ENCODE peak calls at places on chromosome 1, in six cellular contexts. O, Q, J, F, R and S are unnamed samples.
A peak's percentile ranks its signal among the peaks of the same experiment; 100 is the strongest.

GRCh38 chr1:3275471-3276340 is 178.8 kb upstream of the ARHGEF16 start:
- DNase-seq in O (no peak), Q (peak; percentile 47), J (peak; percentile 11), F (no peak), R (no peak), S (no peak)

GRCh38 chr1:216183427-216183826 is 239.8 kb downstream of the USH2A start:
- DNase-seq in O (no peak), Q (no peak), J (peak; percentile 17), F (no peak), R (no peak), S (peak; percentile 25)

GRCh38 chr1:89503690-89504089 is 20.9 kb upstream of the LRRC8B start:
- DNase-seq in O (no peak), Q (no peak), J (no peak), F (no peak), R (no peak), S (no peak)

GRCh38 chr1:246781212-246781611 is 57.0 kb downstream of the SCCPDH start:
- DNase-seq in O (no peak), Q (no peak), J (no peak), F (no peak), R (no peak), S (no peak)

GRCh38 chr1:207612762-207613161 is 32.2 kb upstream of the CR1L start:
- DNase-seq in O (no peak), Q (no peak), J (no peak), F (no peak), R (no peak), S (no peak)

GRCh38 chr1:118866330-118866729 is 121.8 kb downstream of the TBX15 start:
- DNase-seq in O (no peak), Q (no peak), J (no peak), F (no peak), R (no peak), S (no peak)

GRCh38 chr1:226097866-226098625 is 35.5 kb downstream of the H3-3A start:
- DNase-seq in O (peak; percentile 98), Q (no peak), J (peak; percentile 86), F (no peak), R (no peak), S (no peak)

GRCh38 chr1:205248793-205249601 is 21.3 kb downstream of the TMCC2 start:
- DNase-seq in O (peak; percentile 43), Q (peak; percentile 76), J (no peak), F (no peak), R (peak; percentile 46), S (no peak)

GRCh38 chr1:204192046-204192445 is 4.2 kb downstream of the KISS1 start:
- DNase-seq in O (no peak), Q (no peak), J (no peak), F (no peak), R (no peak), S (no peak)

GRCh38 chr1:229625893-229626831 is at the start of the genes TAF5L and URB2:
- DNase-seq in O (peak; percentile 82), Q (no peak), J (peak; percentile 87), F (peak; percentile 84), R (peak; percentile 81), S (peak; percentile 81)

GRCh38 chr1:2311184-2312032 is 79.9 kb downstream of the MORN1 start:
- DNase-seq in O (peak; percentile 56), Q (no peak), J (peak; percentile 48), F (peak; percentile 81), R (peak; percentile 55), S (peak; percentile 40)

GRCh38 chr1:59316497-59317128 is 19.7 kb downstream of the FGGY start:
- DNase-seq in O (peak; percentile 14), Q (no peak), J (peak; percentile 66), F (no peak), R (no peak), S (no peak)

DNA sequence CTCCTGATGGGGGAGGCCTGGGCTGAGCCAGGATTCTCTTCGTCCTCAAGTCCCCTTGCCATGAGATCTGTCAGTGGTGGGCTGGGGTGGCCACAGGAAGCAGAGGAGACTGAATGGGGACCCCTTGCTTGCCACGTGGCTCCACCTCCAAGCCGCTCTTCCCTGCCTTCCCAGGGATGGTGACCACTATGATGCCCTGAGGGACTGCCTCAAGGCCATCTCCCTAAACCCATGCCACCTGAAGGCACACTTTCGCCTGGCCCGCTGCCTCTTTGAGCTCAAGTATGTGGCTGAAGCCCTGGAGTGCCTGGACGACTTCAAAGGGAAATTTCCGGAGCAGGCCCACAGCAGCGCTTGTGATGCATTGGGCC is 20.9 kb upstream of the TMEM222 start:
- DNase-seq in O (no peak), Q (no peak), J (no peak), F (no peak), R (no peak), S (no peak)
- TF ChIP-seq CTCF in O (no peak), Q (no peak), J (no peak), F (no peak), R (peak; percentile 58), S (no peak)

GRCh38 chr1:13823936-13824335 is 123.9 kb downstream of the PRDM2 start:
- DNase-seq in O (no peak), Q (no peak), J (no peak), F (no peak), R (no peak), S (no peak)

GRCh38 chr1:13825033-13825432 is 125.0 kb downstream of the PRDM2 start:
- DNase-seq in O (no peak), Q (no peak), J (peak; percentile 12), F (no peak), R (no peak), S (no peak)

GRCh38 chr1:13820456-13820855 is 120.5 kb downstream of the PRDM2 start:
- DNase-seq in O (no peak), Q (no peak), J (no peak), F (no peak), R (no peak), S (no peak)

GRCh38 chr1:13824626-13825025 is 124.6 kb downstream of the PRDM2 start:
- DNase-seq in O (no peak), Q (no peak), J (no peak), F (no peak), R (no peak), S (no peak)

GRCh38 chr1:13823126-13823880 is 123.3 kb downstream of the PRDM2 start:
- DNase-seq in O (no peak), Q (no peak), J (no peak), F (no peak), R (no peak), S (no peak)
- TF ChIP-seq CTCF in O (no peak), Q (no peak), J (no peak), F (no peak), R (no peak), S (no peak)

GRCh38 chr1:156140879-156141707 is 12.3 kb upstream of the SEMA4A start:
- DNase-seq in O (no peak), Q (no peak), J (peak; percentile 64), F (peak; percentile 94), R (no peak), S (peak; percentile 33)
- TF ChIP-seq CTCF in O (peak; percentile 64), Q (peak; percentile 46), J (peak; percentile 56), F (peak; percentile 93), R (peak; percentile 50), S (peak; percentile 83)

GRCh38 chr1:231421616-231421970 is 494 bp downstream of the EGLN1 start:
- DNase-seq in O (peak; percentile 44), Q (no peak), J (peak; percentile 44), F (no peak), R (peak; percentile 40), S (peak; percentile 29)

GRCh38 chr1:231422798-231423309 is 767 bp upstream of the EGLN1 start:
- DNase-seq in O (no peak), Q (no peak), J (no peak), F (no peak), R (no peak), S (no peak)

GRCh38 chr1:231423648-231424047 is 1.6 kb upstream of the EGLN1 start:
- DNase-seq in O (no peak), Q (no peak), J (no peak), F (no peak), R (no peak), S (peak; percentile 3)

GRCh38 chr1:231420959-231421615 is 1.0 kb downstream of the EGLN1 start:
- DNase-seq in O (peak; percentile 54), Q (no peak), J (peak; percentile 35), F (peak; percentile 45), R (peak; percentile 32), S (peak; percentile 23)

GRCh38 chr1:231421971-231422797 is at the start of gene EGLN1:
- DNase-seq in O (peak; percentile 85), Q (peak; percentile 21), J (peak; percentile 81), F (peak; percentile 80), R (peak; percentile 77), S (peak; percentile 82)
- TF ChIP-seq CTCF in O (no peak), Q (peak; percentile 7), J (peak; percentile 26), F (no peak), R (no peak), S (peak; percentile 63)

GRCh38 chr1:157948547-157949152 is 44.8 kb upstream of the KIRREL1 start:
- DNase-seq in O (peak; percentile 47), Q (no peak), J (peak; percentile 25), F (peak; percentile 59), R (no peak), S (peak; percentile 19)
- TF ChIP-seq CTCF in O (peak; percentile 44), Q (no peak), J (peak; percentile 55), F (peak; percentile 16), R (no peak), S (peak; percentile 66)

DNA sequence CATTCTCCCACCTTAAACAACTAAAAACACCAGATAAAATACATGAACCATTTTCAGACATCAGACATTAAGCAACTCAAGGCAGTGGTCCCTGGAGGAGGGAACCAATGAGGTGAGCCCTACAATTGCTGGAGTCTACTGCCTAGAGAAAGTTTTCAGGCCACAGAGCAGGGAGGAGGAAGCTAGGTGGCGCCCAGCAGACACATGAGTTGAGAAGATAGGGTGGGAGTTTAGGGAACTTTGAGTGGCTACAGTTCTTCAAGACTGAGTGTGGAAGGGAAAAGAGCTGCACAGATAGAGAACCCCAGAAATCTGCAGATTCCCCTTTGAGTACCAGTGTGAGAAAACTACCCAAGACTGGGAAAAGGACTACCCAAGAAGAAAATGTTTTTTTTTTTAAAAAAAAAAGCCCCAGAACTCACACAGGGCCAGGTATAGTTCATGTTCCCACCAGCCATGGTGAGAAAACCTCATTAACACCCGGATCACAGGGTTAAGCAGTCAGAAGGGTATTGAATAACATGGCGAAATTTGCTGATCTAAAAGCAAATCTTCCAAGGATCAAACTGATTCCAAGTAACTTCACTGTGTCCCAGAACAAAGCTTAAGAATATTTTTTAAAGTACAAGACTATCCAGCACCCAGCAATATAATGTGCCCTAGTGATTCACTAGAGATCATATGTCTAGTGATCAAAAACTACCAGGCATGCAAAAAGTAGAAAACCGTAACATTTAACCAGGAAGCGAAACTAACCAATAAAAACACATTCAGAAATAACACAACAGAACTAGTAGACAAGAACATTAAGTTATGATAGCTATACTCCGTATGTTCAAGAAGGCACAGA is 12.0 kb downstream of the ALDH9A1 start:
- DNase-seq in O (no peak), Q (no peak), J (no peak), F (peak; percentile 26), R (no peak), S (no peak)
- TF ChIP-seq CTCF in O (no peak), Q (no peak), J (no peak), F (no peak), R (no peak), S (peak; percentile 26)

GRCh38 chr1:21834666-21835065 is 22.6 kb downstream of the LDLRAD2 start:
- DNase-seq in O (no peak), Q (no peak), J (no peak), F (no peak), R (no peak), S (no peak)
- TF ChIP-seq CTCF in O (no peak), Q (no peak), J (no peak), F (no peak), R (no peak), S (no peak)

GRCh38 chr1:27979859-27980201 is 20.1 kb downstream of the XKR8 start:
- DNase-seq in O (no peak), Q (no peak), J (no peak), F (no peak), R (no peak), S (no peak)
- TF ChIP-seq CTCF in O (no peak), Q (no peak), J (no peak), F (no peak), R (no peak), S (no peak)